ENCODE peak calls at places on chromosomes 1 and 21, in nine cellular contexts. G is AG04449; K is Panc1; E is DMS79; V is caudate nucleus; Y is stimulated activated CD8-positive, alpha-beta memory T cell treated with anti-CD3 and anti-CD28 coated beads, Interleukin-2, amount 100 ng/mL, for 48 hours; P is testis; J is effector memory CD8-positive, alpha-beta T cell; C is H9. H is an unnamed sample.

GRCh38 chr1:228989676-228989991 is 254.4 kb downstream of the RHOU start:
- DNase-seq in G (no peak), K (no peak), E (no peak), V (no peak), Y (no peak), P (no peak), J (no peak), C (no peak), H (no peak)

GRCh38 chr1:97632776-97633175 is 288.1 kb downstream of the DPYD start:
- DNase-seq in G (no peak), K (no peak), E (no peak), V (no peak), Y (no peak), P (no peak), J (no peak), C (no peak), H (no peak)

GRCh38 chr1:209743145-209743482 is 12.7 kb upstream of the TRAF3IP3 start:
- DNase-seq in G (peak), K (no peak), E (no peak), V (no peak), Y (no peak), P (peak), J (no peak), C (no peak), H (no peak)

GRCh38 chr1:107244734-107245495 is 104.1 kb downstream of the NTNG1 start:
- DNase-seq in G (no peak), K (no peak), E (peak), V (no peak), Y (no peak), P (no peak), J (no peak), C (no peak), H (no peak)

GRCh38 chr1:27686223-27686990 is 14.4 kb upstream of the IFI6 start:
- DNase-seq in G (no peak), K (no peak), E (no peak), V (no peak), Y (no peak), P (no peak), J (no peak), C (no peak), H (no peak)

GRCh38 chr1:226738995-226739695 is at the start of gene ITPKB:
- DNase-seq in G (no peak), K (no peak), E (no peak), V (no peak), Y (no peak), P (peak), J (peak), C (no peak), H (peak)

GRCh38 chr1:24490101-24490781 is 12.4 kb upstream of the RCAN3 start:
- DNase-seq in G (no peak), K (no peak), E (no peak), V (no peak), Y (no peak), P (peak), J (no peak), C (no peak), H (no peak)

GRCh38 chr21:26945916-26946315 is 21.0 kb downstream of the ADAMTS5 start:
- DNase-seq in G (no peak), K (no peak), E (no peak), V (peak), Y (no peak), P (peak), J (no peak), C (no peak), H (no peak)